ENCODE peak calls at places on chromosomes 1 and 21, in nine cellular contexts. V is T-helper 9 cell; X is Calu3; H is KBM-7; I is GM04504; B is IMR-90; N is neuronal stem cell; D is T follicular helper cell; J is stimulated activated CD4-positive, alpha-beta T cell treated with anti-CD3 and anti-CD28 coated beads, Interleukin-2, amount 100 ng/mL, for 24 hours. K is an unnamed sample.

GRCh38 chr21:34181418-34181817 is 108.0 kb downstream of the MRPS6 start:
- DNase-seq in H (no peak), I (no peak), D (no peak), X (no peak), N (no peak), J (no peak), V (no peak), B (no peak), K (no peak)

GRCh38 chr21:17613242-17613676 is 558 bp upstream of the BTG3 start:
- DNase-seq in V (peak; percentile 6), X (peak; percentile 0), H (no peak), D (peak; percentile 3), N (peak; percentile 4), B (no peak), I (no peak), J (peak; percentile 20), K (no peak)

GRCh38 chr1:101101362-101101761 is 75.8 kb upstream of the DPH5 start:
- DNase-seq in I (no peak), D (no peak), J (no peak), N (no peak), V (no peak), B (peak; percentile 56), X (no peak), H (no peak), K (no peak)

GRCh38 chr1:221712198-221712684 is 29.6 kb downstream of the DUSP10 start:
- DNase-seq in X (no peak), I (no peak), N (no peak), V (peak; percentile 20), D (peak; percentile 46), J (peak; percentile 39), H (peak; percentile 52), B (peak; percentile 99), K (no peak)

GRCh38 chr1:3352084-3352951 is 102.1 kb upstream of the ARHGEF16 start:
- DNase-seq in X (no peak), V (no peak), H (no peak), N (peak; percentile 88), J (no peak), I (peak; percentile 27), D (no peak), B (peak; percentile 18), K (no peak)

GRCh38 chr1:64663654-64664053 is 81.2 kb upstream of the RAVER2 start:
- DNase-seq in V (no peak), X (peak; percentile 6), J (no peak), N (peak; percentile 15), I (no peak), B (peak; percentile 7), D (no peak), H (peak; percentile 14), K (no peak)

GRCh38 chr1:102858695-102859094 is 249.6 kb downstream of the COL11A1 start:
- DNase-seq in B (peak; percentile 31), D (no peak), J (no peak), N (no peak), V (no peak), X (no peak), I (peak; percentile 84), H (no peak), K (no peak)

GRCh38 chr1:163035791-163036249 is 33.3 kb upstream of the RGS4 start:
- DNase-seq in X (peak; percentile 43), I (peak; percentile 76), H (no peak), B (peak; percentile 96), J (no peak), D (no peak), N (no peak), V (no peak), K (no peak)

GRCh38 chr1:197671140-197671539 is 104.1 kb downstream of the DENND1B start:
- DNase-seq in J (no peak), V (no peak), H (no peak), X (no peak), I (no peak), D (no peak), B (peak; percentile 76), N (no peak), K (no peak)

GRCh38 chr1:29629814-29630516 is 393.6 kb downstream of the PTPRU start:
- DNase-seq in V (no peak), H (no peak), X (no peak), I (no peak), N (no peak), B (no peak), J (no peak), D (no peak), K (no peak)

GRCh38 chr1:81967957-81968356 is 167.2 kb downstream of the ADGRL2 start:
- DNase-seq in I (peak; percentile 5), X (no peak), J (no peak), B (no peak), D (no peak), H (no peak), V (no peak), N (no peak), K (peak; percentile 91)

GRCh38 chr1:117366982-117367768 is at the start of gene MAN1A2:
- DNase-seq in I (peak; percentile 53), D (peak; percentile 46), B (peak; percentile 69), V (peak; percentile 50), X (peak; percentile 89), N (peak; percentile 81), H (peak; percentile 94), J (peak; percentile 68), K (no peak)

GRCh38 chr1:9198538-9199361 is 35.8 kb upstream of the H6PD start:
- DNase-seq in H (no peak), V (no peak), J (no peak), X (no peak), B (peak; percentile 51), I (no peak), D (no peak), N (peak; percentile 64), K (no peak)

GRCh38 chr1:236515443-236515958 is 8.3 kb upstream of the LGALS8 start:
- DNase-seq in V (no peak), X (no peak), J (no peak), B (no peak), H (no peak), N (no peak), I (no peak), D (no peak), K (no peak)

GRCh38 chr1:77664923-77665516 is 17.4 kb downstream of the ZZZ3 start:
- DNase-seq in B (no peak), I (no peak), H (no peak), J (no peak), D (no peak), N (no peak), V (no peak), X (no peak), K (no peak)

GRCh38 chr1:199009447-199009846 is 370.6 kb downstream of the PTPRC start:
- DNase-seq in N (no peak), I (no peak), X (no peak), V (no peak), H (peak; percentile 47), B (no peak), D (no peak), J (no peak), K (no peak)

GRCh38 chr21:37710555-37711293 is 205.5 kb downstream of the KCNJ6 start:
- DNase-seq in J (no peak), D (no peak), H (no peak), N (no peak), V (no peak), B (peak; percentile 68), I (no peak), X (no peak), K (peak; percentile 37)